ENCODE peak calls at places on chromosomes 7 and 10, in four cellular contexts. One of them, this sample, is unnamed. For H3K4me1 and H3K27me3, the result is how much of the 10 kb centered on the place peaks cover.

GRCh38 chr10:110421512-110422138 is 76.1 kb upstream of the DUSP5 start:
- DNase-seq in psoas muscle: no peak
- DNase-seq in H9: no peak
- DNase-seq in thoracic aorta: no peak
- DNase-seq in this sample: no peak

GRCh38 chr7:143305423-143306070 is 10.4 kb upstream of the CLCN1 start:
- DNase-seq in psoas muscle: peak
- DNase-seq in H9: peak
- DNase-seq in thoracic aorta: no peak
- DNase-seq in this sample: peak

GRCh38 chr7:142104550-142105527 is 6.7 kb upstream of the MGAM2 start:
- DNase-seq in psoas muscle: no peak
- DNase-seq in H9: no peak
- DNase-seq in thoracic aorta: no peak
- DNase-seq in this sample: no peak

GRCh38 chr10:127619550-127619949 is 70.4 kb downstream of the NPS start:
- DNase-seq in psoas muscle: no peak
- DNase-seq in H9: no peak
- DNase-seq in thoracic aorta: no peak
- DNase-seq in this sample: no peak

GRCh38 chr7:129665013-129665401 is 53.5 kb downstream of the NRF1 start:
- DNase-seq in psoas muscle: no peak
- DNase-seq in H9: peak
- DNase-seq in thoracic aorta: no peak
- DNase-seq in this sample: no peak

GRCh38 chr10:33336606-33337334 is 2.3 kb upstream of the NRP1 start:
- DNase-seq in psoas muscle: peak
- DNase-seq in H9: peak
- DNase-seq in thoracic aorta: no peak
- DNase-seq in this sample: no peak

GRCh38 chr7:70630647-70631457 is 501.1 kb upstream of the GALNT17 start:
- DNase-seq in psoas muscle: peak
- DNase-seq in H9: no peak
- DNase-seq in thoracic aorta: no peak
- DNase-seq in this sample: no peak

GRCh38 chr7:18976715-18977466 is 140.5 kb downstream of the TWIST1 start:
- DNase-seq in psoas muscle: no peak
- DNase-seq in H9: no peak
- DNase-seq in thoracic aorta: no peak
- DNase-seq in this sample: no peak

GRCh38 chr7:23470290-23471089 is at the start of gene IGF2BP3:
- DNase-seq in psoas muscle: no peak
- DNase-seq in H9: peak
- DNase-seq in thoracic aorta: no peak
- DNase-seq in this sample: peak

GRCh38 chr7:151115121-151115835 is 29.0 kb downstream of the AGAP3 start:
- DNase-seq in psoas muscle: no peak
- DNase-seq in H9: no peak
- DNase-seq in thoracic aorta: no peak
- DNase-seq in this sample: peak

GRCh38 chr7:81573128-81573527 is 196.7 kb downstream of the HGF start:
- DNase-seq in psoas muscle: no peak
- DNase-seq in H9: no peak
- DNase-seq in thoracic aorta: no peak
- DNase-seq in this sample: no peak

GRCh38 chr10:66591865-66592264 is 334.0 kb upstream of the LRRTM3 start:
- DNase-seq in psoas muscle: no peak
- DNase-seq in H9: no peak
- DNase-seq in thoracic aorta: no peak
- DNase-seq in this sample: no peak

GRCh38 chr10:119103241-119103640 is 672 bp upstream of the DENND10 start:
- DNase-seq in psoas muscle: no peak
- DNase-seq in H9: no peak
- DNase-seq in thoracic aorta: no peak
- DNase-seq in this sample: no peak

GRCh38 chr7:150444141-150444540 is 6.3 kb upstream of the GIMAP8 start:
- DNase-seq in psoas muscle: no peak
- DNase-seq in H9: no peak
- DNase-seq in thoracic aorta: no peak
- DNase-seq in this sample: no peak

GRCh38 chr10:88080213-88080612 is 216.8 kb downstream of the PTEN start:
- DNase-seq in psoas muscle: no peak
- DNase-seq in H9: no peak
- DNase-seq in thoracic aorta: no peak
- DNase-seq in this sample: no peak

GRCh38 chr7:78345979-78346378 is 547.4 kb downstream of the PHTF2 start:
- DNase-seq in psoas muscle: no peak
- DNase-seq in H9: no peak
- DNase-seq in thoracic aorta: no peak
- DNase-seq in this sample: no peak

GRCh38 chr10:22821501-22821900 is 106.4 kb upstream of the ARMC3 start:
- DNase-seq in psoas muscle: no peak
- DNase-seq in H9: no peak
- DNase-seq in thoracic aorta: no peak
- DNase-seq in this sample: no peak

GRCh38 chr7:725223-726005 is 1.1 kb upstream of the DNAAF5 start:
- DNase-seq in psoas muscle: no peak
- DNase-seq in H9: no peak
- DNase-seq in thoracic aorta: no peak
- DNase-seq in this sample: no peak

GRCh38 chr10:17533731-17534130 is 79.3 kb upstream of the ST8SIA6 start:
- DNase-seq in psoas muscle: no peak
- DNase-seq in H9: no peak
- DNase-seq in thoracic aorta: no peak
- DNase-seq in this sample: no peak

GRCh38 chr10:18737841-18738240 is 78.6 kb downstream of the ARL5B start:
- DNase-seq in psoas muscle: peak
- DNase-seq in H9: no peak
- DNase-seq in thoracic aorta: no peak
- DNase-seq in this sample: no peak

GRCh38 chr10:86461963-86462804 is 59.4 kb downstream of the WAPL start:
- DNase-seq in psoas muscle: no peak
- DNase-seq in H9: peak
- DNase-seq in thoracic aorta: no peak
- DNase-seq in this sample: no peak

GRCh38 chr7:134552105-134552504 is 3.2 kb downstream of the AKR1B15 start:
- DNase-seq in psoas muscle: peak
- DNase-seq in H9: peak
- DNase-seq in thoracic aorta: no peak
- DNase-seq in this sample: no peak

GRCh38 chr7:108351715-108352114 is 104.5 kb downstream of the NRCAM start:
- DNase-seq in psoas muscle: no peak
- DNase-seq in H9: no peak
- DNase-seq in thoracic aorta: no peak
- DNase-seq in this sample: no peak

GRCh38 chr10:129288940-129289468 is 178.0 kb upstream of the MGMT start:
- DNase-seq in psoas muscle: no peak
- DNase-seq in H9: no peak
- DNase-seq in thoracic aorta: no peak
- DNase-seq in this sample: no peak

GRCh38 chr7:16548428-16548827 is 21.8 kb downstream of the LRRC72 start:
- DNase-seq in psoas muscle: no peak
- DNase-seq in H9: no peak
- DNase-seq in thoracic aorta: no peak
- DNase-seq in this sample: no peak

GRCh38 chr10:593016-593415 is 96.5 kb downstream of the DIP2C start:
- DNase-seq in psoas muscle: no peak
- DNase-seq in H9: no peak
- DNase-seq in thoracic aorta: no peak
- DNase-seq in this sample: no peak

GRCh38 chr7:14233026-14233897 is 243.8 kb upstream of the ETV1 start:
- DNase-seq in psoas muscle: no peak
- DNase-seq in H9: no peak
- DNase-seq in thoracic aorta: no peak
- DNase-seq in this sample: no peak

DNA sequence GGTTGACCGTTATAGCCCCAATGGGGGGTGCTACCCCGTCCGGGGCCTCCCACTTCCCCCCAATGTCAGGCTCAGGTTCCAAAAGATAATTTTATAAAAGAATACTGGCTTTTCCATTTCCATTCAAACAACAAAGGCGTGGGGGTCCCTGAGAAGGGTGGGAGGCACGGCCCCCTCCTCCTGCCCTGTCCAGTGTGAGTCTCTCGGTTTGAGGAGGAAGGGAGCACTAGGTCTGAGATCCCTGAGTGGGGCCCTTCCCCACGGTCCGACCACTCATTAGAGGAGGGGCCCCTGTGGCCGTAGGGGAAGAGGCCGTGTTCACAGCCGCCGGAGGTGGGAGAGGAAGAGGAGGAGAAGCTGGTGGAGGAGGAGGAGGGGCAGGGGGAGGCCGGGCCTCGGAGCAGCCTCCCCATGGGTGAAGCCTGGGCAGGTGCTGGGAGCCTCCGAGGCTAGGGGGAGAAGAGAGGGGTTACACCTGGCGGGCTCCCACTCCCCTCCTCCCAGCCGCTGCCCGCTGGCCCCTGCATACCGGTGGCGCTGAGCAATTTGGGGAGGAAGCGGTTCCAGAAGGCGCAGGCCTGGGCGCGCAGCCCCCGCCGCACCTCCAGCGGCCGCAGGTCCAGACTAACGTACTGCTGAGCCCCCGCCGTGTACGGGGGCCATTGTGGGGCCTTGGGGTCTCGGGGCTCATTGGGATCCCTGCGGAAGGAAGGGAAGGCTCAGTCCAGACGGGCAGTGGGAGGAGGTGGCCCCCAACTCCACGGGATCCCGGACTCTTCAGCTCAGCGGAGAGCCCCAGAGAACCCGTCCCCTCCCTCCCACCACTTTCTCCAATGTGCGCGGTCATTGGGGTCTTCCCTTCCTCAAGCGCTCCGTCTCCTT is 1.4 kb upstream of the UFSP1 start:
- DNase-seq in psoas muscle: no peak
- DNase-seq in H9: peak
- DNase-seq in thoracic aorta: no peak
- DNase-seq in this sample: no peak
- H3K27ac ChIP-seq in psoas muscle: peak
- H3K27ac ChIP-seq in H9: no peak
- H3K27ac ChIP-seq in thoracic aorta: peak
- H3K27ac ChIP-seq in this sample: no peak

GRCh38 chr7:33048257-33048656 is 14.3 kb downstream of the NT5C3A start:
- DNase-seq in psoas muscle: no peak
- DNase-seq in H9: no peak
- DNase-seq in thoracic aorta: no peak
- DNase-seq in this sample: no peak

GRCh38 chr7:33043434-33043833 is 19.1 kb downstream of the NT5C3A start:
- DNase-seq in psoas muscle: no peak
- DNase-seq in H9: no peak
- DNase-seq in thoracic aorta: no peak
- DNase-seq in this sample: no peak

GRCh38 chr7:33043875-33044718 is 18.5 kb downstream of the NT5C3A start:
- DNase-seq in psoas muscle: no peak
- DNase-seq in H9: no peak
- DNase-seq in thoracic aorta: no peak
- DNase-seq in this sample: no peak

GRCh38 chr7:33048704-33049103 is 13.9 kb downstream of the NT5C3A start:
- DNase-seq in psoas muscle: no peak
- DNase-seq in H9: no peak
- DNase-seq in thoracic aorta: no peak
- DNase-seq in this sample: no peak

DNA sequence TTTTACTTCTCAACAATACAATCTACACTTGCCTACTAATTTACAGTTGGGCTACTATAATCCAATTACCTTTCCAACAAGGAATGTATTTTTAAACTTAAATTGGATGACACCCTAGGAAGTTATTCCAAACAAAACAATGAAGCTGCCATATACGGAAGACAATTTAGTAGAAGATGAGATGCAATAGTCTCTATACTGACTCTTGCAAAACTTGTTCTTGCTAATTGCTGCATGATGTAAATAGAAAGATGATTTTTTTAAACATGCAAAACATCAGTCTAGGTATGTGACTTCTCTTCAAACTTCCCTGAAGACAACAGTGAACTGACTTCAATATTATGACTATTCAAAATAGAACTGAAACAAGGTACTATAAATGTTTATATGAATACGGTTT is 17.6 kb downstream of the NT5C3A start:
- DNase-seq in psoas muscle: no peak
- DNase-seq in H9: no peak
- DNase-seq in thoracic aorta: no peak
- DNase-seq in this sample: no peak
- H3K4me1 ChIP-seq in psoas muscle: under half
- H3K4me1 ChIP-seq in H9: under half
- H3K4me1 ChIP-seq in thoracic aorta: under half
- H3K4me1 ChIP-seq in this sample: half or more

GRCh38 chr7:27163776-27164380 is 1.5 kb downstream of the HOXA9 start:
- DNase-seq in psoas muscle: peak
- DNase-seq in H9: no peak
- DNase-seq in thoracic aorta: no peak
- DNase-seq in this sample: no peak

GRCh38 chr7:27161214-27161720 is 4.1 kb downstream of the HOXA9 start:
- DNase-seq in psoas muscle: peak
- DNase-seq in H9: no peak
- DNase-seq in thoracic aorta: no peak
- DNase-seq in this sample: no peak

GRCh38 chr7:27162930-27163775 is 2.2 kb downstream of the HOXA9 start:
- DNase-seq in psoas muscle: no peak
- DNase-seq in H9: peak
- DNase-seq in thoracic aorta: no peak
- DNase-seq in this sample: no peak

GRCh38 chr7:27161721-27162547 is 3.4 kb downstream of the HOXA9 start:
- DNase-seq in psoas muscle: peak
- DNase-seq in H9: peak
- DNase-seq in thoracic aorta: no peak
- DNase-seq in this sample: no peak

DNA sequence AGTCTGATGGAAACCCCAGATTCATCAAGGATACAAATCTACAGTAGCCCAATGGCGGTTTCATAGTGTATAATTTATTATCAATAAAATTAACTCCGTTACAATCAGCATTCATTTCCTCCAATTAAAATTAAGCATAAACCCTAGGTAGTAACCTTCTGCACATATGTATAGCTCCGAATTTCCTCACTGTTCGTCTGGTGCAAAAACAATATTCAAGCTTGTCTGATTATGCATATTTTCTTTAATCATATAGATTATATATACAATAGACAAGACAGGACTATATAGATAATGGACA is 2.8 kb downstream of the HOXA9 start:
- DNase-seq in psoas muscle: no peak
- DNase-seq in H9: no peak
- DNase-seq in thoracic aorta: no peak
- DNase-seq in this sample: no peak
- H3K27me3 ChIP-seq in psoas muscle: under half
- H3K27me3 ChIP-seq in H9: half or more
- H3K27me3 ChIP-seq in thoracic aorta: under half
- H3K27me3 ChIP-seq in this sample: half or more

GRCh38 chr10:114573330-114574045 is 84.6 kb downstream of the ABLIM1 start:
- DNase-seq in psoas muscle: no peak
- DNase-seq in H9: no peak
- DNase-seq in thoracic aorta: no peak
- DNase-seq in this sample: no peak
- H3K27ac ChIP-seq in psoas muscle: no peak
- H3K27ac ChIP-seq in H9: no peak
- H3K27ac ChIP-seq in thoracic aorta: no peak
- H3K27ac ChIP-seq in this sample: no peak